ENCODE peak calls at places on chromosomes 12 and 14, in ten cellular contexts. Y is T-cell; T is T-helper 1 cell; E is stimulated activated CD8-positive, alpha-beta memory T cell treated with anti-CD3 and anti-CD28 coated beads, Interleukin-4, amount 100 ng/mL, for 1 hour; Q is stromal cell of bone marrow; S is NCI-H345; C is activated CD4-positive, alpha-beta T cell treated with anti-CD3 and anti-CD28 coated beads, Interleukin-2, amount 10 ng/mL, durations not matched to agents 7 days and 5 days; J is CD4-positive, CD25-positive, alpha-beta regulatory T cell; A is iPS DF 6.9; B is mesendoderm. H is an unnamed sample.

GRCh38 chr14:68846466-68846865 is 53.6 kb upstream of the ZFP36L1 start:
- DNase-seq in Q (no peak), B (no peak), E (no peak), T (no peak), Y (no peak), S (no peak), C (no peak), A (no peak), J (no peak), H (no peak)

GRCh38 chr12:120469450-120470149 is at the start of gene SRSF9:
- DNase-seq in Y (peak; percentile 96), T (peak; percentile 98), A (peak; percentile 94), S (peak; percentile 96), C (peak; percentile 97), J (peak; percentile 96), B (peak; percentile 97), E (peak; percentile 97), Q (peak; percentile 90), H (peak; percentile 89)

GRCh38 chr14:93073833-93074769 is 41.6 kb downstream of the ITPK1 start:
- DNase-seq in J (no peak), T (no peak), Y (peak; percentile 5), B (no peak), A (no peak), S (no peak), C (no peak), E (no peak), Q (no peak), H (no peak)

GRCh38 chr14:95463173-95463901 is 53.1 kb downstream of the SYNE3 start:
- DNase-seq in A (no peak), T (peak; percentile 23), Y (peak; percentile 22), Q (no peak), B (no peak), S (peak; percentile 98), J (no peak), E (no peak), C (peak; percentile 66), H (no peak)

GRCh38 chr12:88946377-88946997 is 366.2 kb upstream of the KITLG start:
- DNase-seq in T (no peak), E (no peak), A (no peak), C (no peak), B (peak; percentile 18), Q (peak; percentile 79), Y (no peak), J (no peak), S (no peak), H (no peak)

GRCh38 chr12:76942276-76942675 is 63.5 kb upstream of the CSRP2 start:
- DNase-seq in T (no peak), Y (no peak), E (no peak), Q (peak; percentile 9), A (no peak), J (no peak), S (no peak), B (no peak), C (no peak), H (no peak)

GRCh38 chr12:46800160-46800559 is 25.6 kb downstream of the SLC38A4 start:
- DNase-seq in B (no peak), Y (no peak), A (no peak), Q (no peak), E (no peak), T (no peak), C (no peak), S (no peak), J (no peak), H (no peak)

GRCh38 chr12:79678306-79678705 is 12.5 kb downstream of the PAWR start:
- DNase-seq in S (no peak), E (no peak), J (no peak), Y (no peak), B (no peak), C (no peak), Q (no peak), T (no peak), A (no peak), H (no peak)

GRCh38 chr12:132317233-132317938 is 12.0 kb downstream of the GALNT9 start:
- DNase-seq in A (no peak), Y (no peak), J (no peak), E (no peak), T (no peak), B (no peak), Q (no peak), C (no peak), S (no peak), H (no peak)

GRCh38 chr12:110312581-110313360 is 31.7 kb downstream of the ATP2A2 start:
- DNase-seq in J (no peak), E (no peak), Y (no peak), Q (peak; percentile 25), B (peak; percentile 35), C (no peak), S (no peak), T (no peak), A (no peak), H (peak; percentile 14)

GRCh38 chr14:95195031-95195430 is 37.7 kb upstream of the DICER1 start:
- DNase-seq in T (no peak), E (no peak), S (no peak), C (no peak), B (no peak), Y (no peak), J (no peak), A (no peak), Q (no peak), H (no peak)

GRCh38 chr14:103716091-103716801 is 636 bp downstream of the ZFYVE21 start:
- DNase-seq in Q (no peak), J (peak; percentile 11), A (no peak), B (no peak), S (peak; percentile 18), E (no peak), Y (no peak), T (peak; percentile 28), C (peak; percentile 28), H (no peak)

GRCh38 chr14:64671591-64671990 is 32.6 kb upstream of the PLEKHG3 start:
- DNase-seq in E (no peak), T (no peak), Q (peak; percentile 54), Y (no peak), J (no peak), A (peak; percentile 29), S (peak; percentile 46), C (peak; percentile 58), B (peak; percentile 77), H (no peak)

GRCh38 chr14:91482278-91483023 is 27.7 kb downstream of the PPP4R3A start:
- DNase-seq in C (no peak), T (no peak), Y (no peak), A (no peak), E (no peak), Q (peak; percentile 40), S (no peak), J (no peak), B (no peak), H (no peak)

GRCh38 chr12:31749024-31749704 is 20.3 kb upstream of the AMN1 start:
- DNase-seq in J (peak; percentile 53), A (peak; percentile 94), E (peak; percentile 20), Q (peak; percentile 82), B (peak; percentile 98), Y (peak; percentile 28), S (peak; percentile 99), T (no peak), C (peak; percentile 68), H (peak; percentile 67)

GRCh38 chr14:101709962-101710891 is 51.3 kb upstream of the PPP2R5C start:
- DNase-seq in T (no peak), B (peak; percentile 78), A (no peak), J (no peak), Q (no peak), C (no peak), S (no peak), E (no peak), Y (no peak), H (no peak)

GRCh38 chr14:55129086-55129427 is at the start of gene LGALS3:
- DNase-seq in T (peak; percentile 39), A (no peak), C (peak; percentile 37), S (no peak), Q (peak; percentile 48), Y (no peak), J (peak; percentile 27), B (peak; percentile 51), E (no peak), H (no peak)

GRCh38 chr12:110743571-110744093 is 941 bp upstream of the PPP1CC start:
- DNase-seq in J (no peak), A (no peak), S (no peak), T (no peak), Q (no peak), E (no peak), B (no peak), C (no peak), Y (no peak), H (peak; percentile 53)

GRCh38 chr12:121391619-121392324 is 8.1 kb upstream of the RNF34 start:
- DNase-seq in E (no peak), T (no peak), C (peak; percentile 63), J (no peak), A (no peak), S (no peak), Y (no peak), B (no peak), Q (no peak), H (no peak)

GRCh38 chr12:42482820-42483533 is 106.6 kb downstream of the PRICKLE1 start:
- DNase-seq in E (no peak), Y (peak; percentile 10), J (no peak), B (peak; percentile 82), S (no peak), A (no peak), Q (peak; percentile 33), T (peak; percentile 29), C (peak; percentile 41), H (peak; percentile 27)

GRCh38 chr14:34554540-34555250 is 15.2 kb upstream of the EAPP start:
- DNase-seq in T (no peak), S (no peak), J (no peak), Y (no peak), B (peak; percentile 51), C (peak; percentile 15), E (no peak), Q (no peak), A (no peak), H (no peak)

GRCh38 chr14:69152181-69152943 is 557 bp downstream of the DCAF5 start:
- DNase-seq in E (peak; percentile 30), B (peak; percentile 85), T (peak; percentile 48), Y (peak; percentile 48), Q (no peak), S (peak; percentile 65), C (peak; percentile 62), A (no peak), J (peak; percentile 36), H (peak; percentile 69)

GRCh38 chr12:84512751-84513150 is 399.8 kb downstream of the SLC6A15 start:
- DNase-seq in Q (no peak), C (no peak), S (no peak), J (no peak), T (no peak), Y (no peak), B (no peak), E (no peak), A (no peak), H (no peak)

GRCh38 chr14:71244341-71244740 is 337.1 kb downstream of the PCNX1 start:
- DNase-seq in T (no peak), A (no peak), J (no peak), E (no peak), S (no peak), Q (no peak), Y (no peak), B (no peak), C (no peak), H (no peak)

GRCh38 chr12:93563807-93564538 is 8.5 kb upstream of the SOCS2 start:
- DNase-seq in S (peak; percentile 24), Q (no peak), Y (no peak), B (peak; percentile 75), T (no peak), J (no peak), E (no peak), A (no peak), C (no peak), H (no peak)

GRCh38 chr14:36397357-36397756 is 76.9 kb upstream of the MBIP start:
- DNase-seq in A (no peak), Y (no peak), E (no peak), C (no peak), T (no peak), S (no peak), Q (no peak), B (no peak), J (no peak), H (no peak)

GRCh38 chr14:80996049-80996901 is 40.9 kb downstream of the TSHR start:
- DNase-seq in E (no peak), B (peak; percentile 36), J (peak; percentile 13), S (peak; percentile 74), C (peak; percentile 52), A (no peak), Y (peak; percentile 6), Q (peak; percentile 90), T (no peak), H (no peak)

GRCh38 chr12:21539797-21540196 is 13.7 kb downstream of the SPX start:
- DNase-seq in A (no peak), E (no peak), S (peak; percentile 48), Q (no peak), Y (no peak), B (no peak), C (no peak), T (no peak), J (no peak), H (no peak)

H was measured in H1.